ENCODE peak calls at places on chromosomes 2 and 18, in six cellular contexts. K is HTR-8/SVneo; U is CD4-positive, alpha-beta T cell; X is Kasumi-1; S is adrenal gland; T is EL. F is an unnamed sample.

GRCh38 chr2:134155134-134155533 is 98.7 kb upstream of the MGAT5 start:
- DNase-seq in K (no peak), S (no peak), T (no peak), U (no peak), X (no peak), F (no peak)

GRCh38 chr2:28168376-28168775 is 224.3 kb upstream of the FOSL2 start:
- DNase-seq in S (no peak), U (no peak), K (no peak), T (no peak), X (no peak), F (no peak)

GRCh38 chr18:63339920-63340484 is 20.4 kb upstream of the BCL2 start:
- DNase-seq in U (peak), S (peak), K (no peak), X (peak), T (peak), F (no peak)

GRCh38 chr18:48392266-48392665 is 16.9 kb downstream of the ZBTB7C start:
- DNase-seq in U (no peak), X (no peak), S (no peak), T (no peak), K (no peak), F (no peak)

GRCh38 chr18:58862851-58863538 is 1.7 kb upstream of the ZNF532 start:
- DNase-seq in X (no peak), U (no peak), S (peak), T (peak), K (no peak), F (no peak)

GRCh38 chr2:53770264-53770663 is 2.7 kb downstream of the CHAC2 start:
- DNase-seq in X (no peak), S (no peak), K (no peak), U (no peak), T (no peak), F (no peak)

GRCh38 chr2:156083707-156084494 is 248.6 kb downstream of the NR4A2 start:
- DNase-seq in X (no peak), T (no peak), U (no peak), S (no peak), K (no peak), F (no peak)

GRCh38 chr2:144111443-144111842 is 408.5 kb downstream of the ZEB2 start:
- DNase-seq in K (peak), T (peak), S (peak), X (no peak), U (no peak), F (peak)

GRCh38 chr2:221133941-221134340 is 438.2 kb downstream of the EPHA4 start:
- DNase-seq in T (peak), U (no peak), S (no peak), K (no peak), X (no peak), F (no peak)

GRCh38 chr2:236535024-236535423 is 34.6 kb upstream of the ACKR3 start:
- DNase-seq in K (peak), U (no peak), T (peak), X (no peak), S (no peak), F (peak)

GRCh38 chr2:73282924-73283544 is 1.2 kb downstream of the FBXO41 start:
- DNase-seq in X (no peak), K (no peak), U (no peak), T (no peak), S (no peak), F (no peak)

GRCh38 chr18:13528739-13529392 is 197.5 kb downstream of the FAM210A start:
- DNase-seq in U (no peak), T (no peak), X (no peak), K (no peak), S (no peak), F (no peak)

GRCh38 chr2:215920244-215921100 is 92.9 kb downstream of the MREG start:
- DNase-seq in T (peak), S (peak), X (peak), K (peak), U (peak), F (peak)

GRCh38 chr18:9854801-9855676 is 30.7 kb upstream of the TXNDC2 start:
- DNase-seq in K (no peak), X (no peak), U (no peak), S (peak), T (no peak), F (no peak)

GRCh38 chr18:43049021-43049420 is 66.5 kb downstream of the RIT2 start:
- DNase-seq in X (no peak), T (no peak), K (no peak), U (no peak), S (no peak), F (no peak)

F was measured in SJSA1.